ENCODE peak calls at places on chromosome 18, in five cellular contexts. L is ecto neural progenitor cell, S is HuH-7.5, P is DMS153, E is left ventricle myocardium superior. T is an unnamed sample.

GRCh38 chr18:46333371-46334199 is 229.4 kb downstream of the HAUS1 start:
- DNase-seq in L (peak), S (no peak), P (peak), E (peak), T (peak)

GRCh38 chr18:34803877-34804276 is 93.8 kb downstream of the DTNA start:
- DNase-seq in L (no peak), S (no peak), P (no peak), E (no peak), T (no peak)

GRCh38 chr18:33914399-33914798 is 310.3 kb downstream of the NOL4 start:
- DNase-seq in L (no peak), S (no peak), P (no peak), E (no peak), T (no peak)

GRCh38 chr18:79736846-79737245 is 57.2 kb downstream of the CTDP1 start:
- DNase-seq in L (no peak), S (no peak), P (no peak), E (no peak), T (no peak)

GRCh38 chr18:2723207-2723606 is 67.7 kb downstream of the SMCHD1 start:
- DNase-seq in L (no peak), S (no peak), P (no peak), E (no peak), T (no peak)

GRCh38 chr18:40366521-40366920 is 1588.5 kb upstream of the PIK3C3 start:
- DNase-seq in L (no peak), S (no peak), P (no peak), E (no peak), T (no peak)

GRCh38 chr18:44594779-44595467 is 85.8 kb upstream of the SETBP1 start:
- DNase-seq in L (no peak), S (no peak), P (no peak), E (no peak), T (no peak)

GRCh38 chr18:25866331-25866730 is 224.1 kb downstream of the SS18 start:
- DNase-seq in L (no peak), S (no peak), P (no peak), E (no peak), T (no peak)

GRCh38 chr18:77068321-77068841 is 64.2 kb downstream of the MBP start:
- DNase-seq in L (no peak), S (no peak), P (no peak), E (no peak), T (no peak)

GRCh38 chr18:75100832-75101630 is 107.9 kb downstream of the PTGR3 start:
- DNase-seq in L (no peak), S (no peak), P (no peak), E (no peak), T (no peak)

GRCh38 chr18:7524786-7525185 is 42.3 kb upstream of the PTPRM start:
- DNase-seq in L (no peak), S (no peak), P (no peak), E (no peak), T (no peak)

GRCh38 chr18:74019864-74020263 is 127.8 kb downstream of the FBXO15 start:
- DNase-seq in L (no peak), S (no peak), P (no peak), E (no peak), T (no peak)

GRCh38 chr18:62379051-62379450 is 53.9 kb downstream of the TNFRSF11A start:
- DNase-seq in L (no peak), S (no peak), P (no peak), E (no peak), T (no peak)

GRCh38 chr18:49015886-49016647 is 65.3 kb upstream of the SMAD7 start:
- DNase-seq in L (peak), S (no peak), P (no peak), E (no peak), T (no peak)

GRCh38 chr18:79395761-79396404 is at the start of gene NFATC1:
- DNase-seq in L (peak), S (peak), P (no peak), E (peak), T (no peak)

GRCh38 chr18:9914584-9915290 is 921 bp downstream of the VAPA start:
- DNase-seq in L (no peak), S (peak), P (peak), E (peak), T (peak)

GRCh38 chr18:35511428-35511827 is 13.7 kb upstream of the INO80C start:
- DNase-seq in L (no peak), S (no peak), P (no peak), E (no peak), T (no peak)

GRCh38 chr18:79766308-79766707 is 31.4 kb upstream of the KCNG2 start:
- DNase-seq in L (no peak), S (no peak), P (peak), E (no peak), T (no peak)

T was measured in LNCaP clone FGC.